ENCODE peak calls at places on chromosomes 5 and 9, in nine cellular contexts. K is CD8-positive, alpha-beta memory T cell; M is adrenal gland; O is IMR-90; D is aorta; C is sigmoid colon; U is CD4-positive, alpha-beta memory T cell; S is tibial artery; T is psoas muscle. E is an unnamed sample. For H3K36me3, the result is how much of the 10 kb centered on the place peaks cover.

GRCh38 chr9:133866946-133867345 is 125.2 kb downstream of the VAV2 start:
- DNase-seq in K (no peak), M (no peak), O (no peak), D (no peak), C (no peak), U (no peak), S (no peak), T (no peak), E (no peak)

GRCh38 chr5:160742446-160742845 is 109.6 kb downstream of the ATP10B start:
- DNase-seq in K (no peak), M (no peak), O (no peak), D (no peak), C (no peak), U (no peak), S (no peak), T (no peak), E (no peak)

GRCh38 chr5:143456952-143457547 is 53.6 kb upstream of the NR3C1 start:
- DNase-seq in K (no peak), M (no peak), O (peak), D (no peak), C (no peak), U (no peak), S (no peak), T (no peak), E (peak)

GRCh38 chr5:1545126-1545797 is 21.5 kb upstream of the LPCAT1 start:
- DNase-seq in K (no peak), M (peak), O (no peak), D (no peak), C (peak), U (no peak), S (no peak), T (no peak), E (peak)

GRCh38 chr9:107650321-107650720 is 160.8 kb upstream of the KLF4 start:
- DNase-seq in K (no peak), M (no peak), O (peak), D (no peak), C (no peak), U (no peak), S (no peak), T (no peak), E (peak)

GRCh38 chr9:94533601-94534000 is 21.3 kb upstream of the PCAT7 start:
- DNase-seq in K (no peak), M (no peak), O (no peak), D (no peak), C (no peak), U (no peak), S (no peak), T (no peak), E (no peak)

GRCh38 chr5:127513571-127513970 is 3.9 kb upstream of the PRRC1 start:
- DNase-seq in K (no peak), M (no peak), O (no peak), D (no peak), C (no peak), U (no peak), S (no peak), T (no peak), E (no peak)

GRCh38 chr9:114822708-114823107 is 16.9 kb upstream of the TNFSF15 start:
- DNase-seq in K (no peak), M (no peak), O (no peak), D (no peak), C (no peak), U (no peak), S (no peak), T (no peak), E (no peak)

GRCh38 chr9:92019658-92020057 is 69.6 kb upstream of the ROR2 start:
- DNase-seq in K (no peak), M (no peak), O (no peak), D (no peak), C (no peak), U (no peak), S (no peak), T (no peak), E (no peak)

GRCh38 chr9:111153973-111154590 is 115.8 kb upstream of the LPAR1 start:
- DNase-seq in K (no peak), M (no peak), O (peak), D (no peak), C (no peak), U (no peak), S (no peak), T (no peak), E (no peak)

GRCh38 chr5:119411291-119411934 is 40.9 kb upstream of the HSD17B4 start:
- DNase-seq in K (no peak), M (no peak), O (peak), D (no peak), C (no peak), U (no peak), S (no peak), T (no peak), E (no peak)

GRCh38 chr9:109779711-109780452 is at the start of gene PALM2AKAP2:
- DNase-seq in K (no peak), M (peak), O (peak), D (peak), C (peak), U (no peak), S (peak), T (peak), E (peak)

GRCh38 chr5:86626149-86626548 is 8.4 kb downstream of the COX7C start:
- DNase-seq in K (no peak), M (no peak), O (no peak), D (no peak), C (no peak), U (no peak), S (no peak), T (no peak), E (no peak)

GRCh38 chr5:59728356-59728755 is 165.2 kb downstream of the PDE4D start:
- DNase-seq in K (no peak), M (no peak), O (no peak), D (no peak), C (no peak), U (no peak), S (no peak), T (no peak), E (no peak)

GRCh38 chr5:80933061-80933460 is 27.1 kb upstream of the RASGRF2 start:
- DNase-seq in K (no peak), M (no peak), O (peak), D (no peak), C (no peak), U (no peak), S (no peak), T (no peak), E (no peak)

GRCh38 chr9:21549251-21549765 is 67.2 kb upstream of the IFNE start:
- DNase-seq in K (no peak), M (no peak), O (peak), D (peak), C (no peak), U (no peak), S (no peak), T (no peak), E (peak)

GRCh38 chr5:151483647-151484046 is 36.2 kb downstream of the SLC36A1 start:
- DNase-seq in K (no peak), M (no peak), O (no peak), D (no peak), C (no peak), U (no peak), S (no peak), T (no peak), E (peak)

GRCh38 chr5:172778223-172778814 is 7.3 kb upstream of the DUSP1 start:
- DNase-seq in K (no peak), M (peak), O (peak), D (peak), C (peak), U (no peak), S (peak), T (peak), E (peak)

GRCh38 chr5:157998021-157998504 is 139.1 kb upstream of the CLINT1 start:
- DNase-seq in K (no peak), M (no peak), O (peak), D (no peak), C (no peak), U (no peak), S (no peak), T (no peak), E (peak)

GRCh38 chr9:85528142-85528541 is 213.6 kb downstream of the AGTPBP1 start:
- DNase-seq in K (no peak), M (no peak), O (no peak), D (no peak), C (no peak), U (no peak), S (no peak), T (no peak), E (peak)

GRCh38 chr9:108534741-108535140 is 321.0 kb downstream of the ACTL7B start:
- DNase-seq in K (no peak), M (no peak), O (peak), D (no peak), C (no peak), U (no peak), S (no peak), T (no peak), E (peak)

GRCh38 chr5:5615569-5615968 is 193.1 kb downstream of the ICE1 start:
- DNase-seq in K (no peak), M (peak), O (no peak), D (no peak), C (no peak), U (no peak), S (no peak), T (no peak), E (no peak)

GRCh38 chr5:163104496-163104895 is 332.9 kb upstream of the CCNG1 start:
- DNase-seq in K (no peak), M (no peak), O (no peak), D (no peak), C (no peak), U (no peak), S (no peak), T (no peak), E (no peak)

GRCh38 chr9:6877671-6878161 is 119.9 kb downstream of the KDM4C start:
- DNase-seq in K (no peak), M (no peak), O (peak), D (no peak), C (no peak), U (no peak), S (no peak), T (no peak), E (peak)

GRCh38 chr9:134670851-134671281 is 29.3 kb downstream of the COL5A1 start:
- DNase-seq in K (no peak), M (no peak), O (no peak), D (no peak), C (peak), U (no peak), S (no peak), T (no peak), E (no peak)

GRCh38 chr5:169637085-169637855 is at the start of gene DOCK2:
- DNase-seq in K (peak), M (peak), O (no peak), D (peak), C (peak), U (peak), S (peak), T (peak), E (peak)

GRCh38 chr5:157456301-157456700 is 3.7 kb upstream of the NIPAL4 start:
- DNase-seq in K (no peak), M (peak), O (no peak), D (no peak), C (no peak), U (no peak), S (no peak), T (no peak), E (no peak)

GRCh38 chr9:120985759-120986353 is 59.3 kb upstream of the TRAF1 start:
- DNase-seq in K (no peak), M (no peak), O (peak), D (no peak), C (no peak), U (no peak), S (no peak), T (no peak), E (no peak)

GRCh38 chr5:163867324-163867723 is 361.9 kb downstream of the MAT2B start:
- DNase-seq in K (no peak), M (no peak), O (peak), D (no peak), C (no peak), U (no peak), S (no peak), T (no peak), E (no peak)

GRCh38 chr9:100268271-100268670 is 84.5 kb downstream of the TEX10 start:
- DNase-seq in K (no peak), M (no peak), O (no peak), D (no peak), C (no peak), U (no peak), S (no peak), T (no peak), E (no peak)

GRCh38 chr9:100267211-100267610 is 85.5 kb downstream of the TEX10 start:
- DNase-seq in K (no peak), M (no peak), O (no peak), D (no peak), C (no peak), U (no peak), S (no peak), T (no peak), E (no peak)

DNA sequence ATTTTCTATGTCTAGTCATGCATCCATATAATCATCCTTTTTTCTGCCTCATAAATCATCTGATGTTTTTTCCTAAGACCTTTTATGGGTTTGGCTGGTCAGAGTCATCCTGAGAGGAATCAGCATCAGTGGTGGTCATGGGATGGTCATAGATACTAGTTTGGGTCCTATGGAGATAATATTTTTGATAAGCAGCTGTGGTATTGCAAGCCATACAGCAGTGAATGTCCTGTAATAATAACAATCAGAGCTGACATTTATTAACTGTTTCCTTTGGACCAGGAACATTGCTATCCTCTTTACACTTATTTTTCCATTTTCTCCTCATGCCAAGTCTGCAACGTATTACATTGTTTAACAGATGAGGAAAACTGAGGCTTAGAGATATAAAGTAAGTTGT is 83.1 kb downstream of the TEX10 start:
- DNase-seq in K (no peak), M (no peak), O (no peak), D (no peak), C (no peak), U (no peak), S (no peak), T (no peak), E (no peak)
- H3K36me3 ChIP-seq in K (under half), M (under half), O (under half), D (under half), C (under half), U (under half), S (under half), T (half or more), E (under half)

DNA sequence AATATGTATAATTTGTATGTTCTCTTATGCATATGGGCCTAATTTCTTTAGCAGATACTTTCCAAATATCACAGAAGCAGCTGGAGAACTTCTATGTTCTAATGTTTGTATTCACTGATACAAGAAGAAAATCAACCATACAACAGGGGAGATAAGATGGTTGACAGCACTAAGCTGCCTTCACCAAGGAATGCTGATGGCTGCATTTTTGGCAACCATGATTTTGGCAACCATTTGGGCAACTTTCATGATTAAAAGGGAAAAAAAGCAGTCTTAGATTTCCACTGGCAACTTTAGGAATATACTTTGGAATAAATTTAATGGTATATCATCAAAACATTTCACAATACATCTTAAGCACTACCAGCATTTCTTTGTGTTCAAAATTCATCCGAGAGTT is 740.3 kb upstream of the CDH6 start:
- DNase-seq in K (no peak), M (no peak), O (no peak), D (no peak), C (no peak), U (no peak), S (no peak), T (no peak), E (no peak)
- H3K27ac ChIP-seq in K (no peak), M (no peak), O (no peak), D (no peak), C (no peak), U (no peak), S (no peak), T (no peak), E (no peak)

DNA sequence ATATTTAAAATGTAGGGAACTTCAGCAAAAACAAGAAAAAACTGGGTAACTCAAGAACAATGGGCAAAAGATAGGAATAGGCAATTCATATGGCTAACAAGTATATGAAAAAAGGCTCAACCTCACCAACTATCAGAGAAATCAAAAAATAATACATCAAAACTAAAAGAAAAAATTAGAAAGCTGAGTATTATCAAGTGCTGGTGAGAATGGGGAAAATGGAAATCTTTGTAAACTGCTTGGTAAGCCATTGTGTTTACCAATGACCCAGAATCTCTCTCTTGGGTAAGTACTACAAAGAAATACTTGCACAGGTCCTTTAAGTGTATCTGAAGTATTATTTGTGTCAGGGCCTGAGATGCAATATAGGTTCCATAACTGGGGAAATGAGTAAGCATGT is 27.0 kb downstream of the ABHD17B start:
- DNase-seq in K (no peak), M (no peak), O (no peak), D (no peak), C (no peak), U (no peak), S (no peak), T (no peak), E (no peak)
- H3K36me3 ChIP-seq in K (under half), M (under half), O (under half), D (under half), C (under half), U (under half), S (under half), T (under half), E (under half)

DNA sequence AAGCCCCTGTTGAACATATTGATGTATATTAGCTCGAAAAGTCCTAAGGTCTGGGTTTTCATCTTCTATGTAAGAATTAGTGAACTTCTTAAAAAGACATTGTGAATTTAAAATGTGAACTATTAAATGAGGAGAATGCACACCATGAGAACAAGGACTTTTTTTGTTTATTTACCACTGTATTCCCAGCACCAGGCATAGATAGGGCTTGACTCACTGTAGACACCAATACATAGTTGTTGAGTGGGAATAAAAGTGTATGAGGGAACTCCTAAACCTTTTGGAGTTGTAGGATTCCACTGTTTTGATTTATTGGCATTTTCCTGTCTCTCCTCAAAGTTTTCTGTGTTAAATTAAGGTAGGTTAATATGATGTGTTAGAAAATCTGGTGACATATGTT is 40.3 kb downstream of the NNT start:
- DNase-seq in K (no peak), M (no peak), O (peak), D (no peak), C (no peak), U (no peak), S (no peak), T (no peak), E (no peak)
- H3K27ac ChIP-seq in K (no peak), M (no peak), O (no peak), D (no peak), C (no peak), U (no peak), S (peak), T (no peak), E (peak)

DNA sequence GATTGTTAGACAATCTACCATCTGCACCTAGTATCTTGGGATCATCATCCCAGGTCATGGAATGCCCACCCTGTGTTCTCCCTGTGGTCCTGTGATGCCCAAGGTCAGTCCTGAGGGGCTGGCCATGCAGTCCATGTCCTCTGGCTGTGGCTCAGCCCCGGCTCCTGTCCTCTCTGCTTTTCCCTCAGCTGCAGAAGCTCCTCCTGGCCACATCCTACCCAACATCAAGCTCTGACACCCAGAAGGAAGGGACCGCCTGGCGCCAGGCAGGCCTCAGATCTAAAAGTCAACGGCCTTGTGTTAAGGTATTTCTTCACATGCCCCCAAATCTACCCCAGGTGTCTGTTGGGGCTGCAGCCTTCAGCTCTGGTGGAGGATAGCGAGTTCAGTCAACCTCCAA is 100.5 kb downstream of the PPARGC1B start:
- DNase-seq in K (no peak), M (no peak), O (no peak), D (no peak), C (no peak), U (no peak), S (no peak), T (no peak), E (no peak)
- H3K36me3 ChIP-seq in K (under half), M (under half), O (under half), D (under half), C (under half), U (under half), S (under half), T (half or more), E (under half)

GRCh38 chr5:56670916-56671315 is 144.4 kb upstream of the MAP3K1 start:
- DNase-seq in K (no peak), M (no peak), O (peak), D (no peak), C (no peak), U (no peak), S (no peak), T (no peak), E (no peak)
- H3K27ac ChIP-seq in K (no peak), M (no peak), O (no peak), D (no peak), C (no peak), U (peak), S (no peak), T (no peak), E (no peak)

GRCh38 chr5:40826778-40827478 is 8.1 kb downstream of the RPL37 start:
- DNase-seq in K (no peak), M (no peak), O (no peak), D (no peak), C (no peak), U (no peak), S (no peak), T (no peak), E (no peak)
- H3K36me3 ChIP-seq in K (under half), M (under half), O (half or more), D (under half), C (under half), U (under half), S (half or more), T (half or more), E (half or more)

GRCh38 chr9:131518553-131518952 is 12.5 kb downstream of the UCK1 start:
- DNase-seq in K (no peak), M (no peak), O (no peak), D (no peak), C (peak), U (no peak), S (no peak), T (no peak), E (no peak)
- H3K27ac ChIP-seq in K (no peak), M (no peak), O (no peak), D (no peak), C (no peak), U (no peak), S (no peak), T (peak), E (no peak)